ENCODE peak calls at places on chromosomes 5 and 9, in eight cellular contexts. One of them, this sample, is unnamed.

GRCh38 chr9:75369989-75370388 is 281.7 kb downstream of the OSTF1 start:
- DNase-seq in mammary epithelial cell: no peak
- DNase-seq in lower lobe of right lung: no peak
- DNase-seq in esophagus squamous epithelium: no peak
- DNase-seq in cardiac muscle cell: peak; percentile 0
- DNase-seq in A549: no peak
- DNase-seq in fibroblast of lung: no peak
- DNase-seq in upper lobe of left lung: no peak
- DNase-seq in this sample: peak; percentile 24

GRCh38 chr5:179478624-179479023 is 71.7 kb upstream of the RUFY1 start:
- DNase-seq in esophagus squamous epithelium: no peak
- DNase-seq in lower lobe of right lung: no peak
- DNase-seq in A549: no peak
- DNase-seq in cardiac muscle cell: no peak
- DNase-seq in upper lobe of left lung: no peak
- DNase-seq in fibroblast of lung: no peak
- DNase-seq in mammary epithelial cell: no peak
- DNase-seq in this sample: no peak

GRCh38 chr5:81838307-81838906 is 87.5 kb upstream of the SSBP2 start:
- DNase-seq in lower lobe of right lung: no peak
- DNase-seq in upper lobe of left lung: no peak
- DNase-seq in esophagus squamous epithelium: no peak
- DNase-seq in fibroblast of lung: peak; percentile 56
- DNase-seq in mammary epithelial cell: no peak
- DNase-seq in cardiac muscle cell: peak; percentile 37
- DNase-seq in A549: no peak
- DNase-seq in this sample: peak; percentile 61

GRCh38 chr5:91328743-91329142 is 54.4 kb downstream of the ARRDC3 start:
- DNase-seq in mammary epithelial cell: no peak
- DNase-seq in cardiac muscle cell: no peak
- DNase-seq in A549: no peak
- DNase-seq in fibroblast of lung: peak; percentile 50
- DNase-seq in lower lobe of right lung: no peak
- DNase-seq in esophagus squamous epithelium: no peak
- DNase-seq in upper lobe of left lung: no peak
- DNase-seq in this sample: no peak

GRCh38 chr5:34691326-34691725 is 35.2 kb downstream of the RAI14 start:
- DNase-seq in cardiac muscle cell: no peak
- DNase-seq in upper lobe of left lung: no peak
- DNase-seq in fibroblast of lung: no peak
- DNase-seq in A549: no peak
- DNase-seq in lower lobe of right lung: no peak
- DNase-seq in esophagus squamous epithelium: no peak
- DNase-seq in mammary epithelial cell: no peak
- DNase-seq in this sample: no peak

GRCh38 chr9:97930972-97931371 is 7.0 kb downstream of the HEMGN start:
- DNase-seq in mammary epithelial cell: no peak
- DNase-seq in cardiac muscle cell: no peak
- DNase-seq in A549: no peak
- DNase-seq in lower lobe of right lung: no peak
- DNase-seq in esophagus squamous epithelium: no peak
- DNase-seq in upper lobe of left lung: no peak
- DNase-seq in fibroblast of lung: no peak
- DNase-seq in this sample: no peak

GRCh38 chr5:98767563-98767962 is 5.9 kb upstream of the RGMB start:
- DNase-seq in cardiac muscle cell: no peak
- DNase-seq in A549: no peak
- DNase-seq in mammary epithelial cell: no peak
- DNase-seq in lower lobe of right lung: no peak
- DNase-seq in fibroblast of lung: no peak
- DNase-seq in upper lobe of left lung: no peak
- DNase-seq in esophagus squamous epithelium: no peak
- DNase-seq in this sample: no peak

GRCh38 chr5:13325765-13326164 is 618.7 kb downstream of the DNAH5 start:
- DNase-seq in upper lobe of left lung: no peak
- DNase-seq in mammary epithelial cell: peak; percentile 23
- DNase-seq in esophagus squamous epithelium: no peak
- DNase-seq in lower lobe of right lung: no peak
- DNase-seq in fibroblast of lung: no peak
- DNase-seq in cardiac muscle cell: no peak
- DNase-seq in A549: no peak
- DNase-seq in this sample: no peak

GRCh38 chr5:146111409-146111808 is 6.0 kb upstream of the PLAC8L1 start:
- DNase-seq in A549: no peak
- DNase-seq in fibroblast of lung: no peak
- DNase-seq in cardiac muscle cell: peak; percentile 34
- DNase-seq in lower lobe of right lung: no peak
- DNase-seq in esophagus squamous epithelium: no peak
- DNase-seq in upper lobe of left lung: no peak
- DNase-seq in mammary epithelial cell: no peak
- DNase-seq in this sample: no peak

GRCh38 chr9:14452539-14452938 is 138.6 kb upstream of the NFIB start:
- DNase-seq in esophagus squamous epithelium: no peak
- DNase-seq in A549: no peak
- DNase-seq in cardiac muscle cell: no peak
- DNase-seq in upper lobe of left lung: no peak
- DNase-seq in mammary epithelial cell: peak; percentile 16
- DNase-seq in lower lobe of right lung: no peak
- DNase-seq in fibroblast of lung: no peak
- DNase-seq in this sample: no peak

GRCh38 chr5:88948746-88949600 is 66.0 kb upstream of the MEF2C start:
- DNase-seq in mammary epithelial cell: no peak
- DNase-seq in lower lobe of right lung: no peak
- DNase-seq in cardiac muscle cell: no peak
- DNase-seq in fibroblast of lung: no peak
- DNase-seq in esophagus squamous epithelium: no peak
- DNase-seq in A549: no peak
- DNase-seq in upper lobe of left lung: no peak
- DNase-seq in this sample: no peak

GRCh38 chr9:124723352-124723751 is 47.8 kb downstream of the NR6A1 start:
- DNase-seq in cardiac muscle cell: no peak
- DNase-seq in upper lobe of left lung: no peak
- DNase-seq in fibroblast of lung: no peak
- DNase-seq in lower lobe of right lung: no peak
- DNase-seq in A549: no peak
- DNase-seq in mammary epithelial cell: no peak
- DNase-seq in esophagus squamous epithelium: no peak
- DNase-seq in this sample: no peak

GRCh38 chr9:112334319-112334828 is 955 bp upstream of the PTBP3 start:
- DNase-seq in mammary epithelial cell: peak; percentile 58
- DNase-seq in esophagus squamous epithelium: no peak
- DNase-seq in A549: no peak
- DNase-seq in upper lobe of left lung: no peak
- DNase-seq in lower lobe of right lung: no peak
- DNase-seq in fibroblast of lung: peak; percentile 47
- DNase-seq in cardiac muscle cell: no peak
- DNase-seq in this sample: peak; percentile 59

GRCh38 chr9:70438341-70438924 is 24.0 kb upstream of the KLF9 start:
- DNase-seq in upper lobe of left lung: no peak
- DNase-seq in esophagus squamous epithelium: no peak
- DNase-seq in mammary epithelial cell: peak; percentile 63
- DNase-seq in fibroblast of lung: peak; percentile 95
- DNase-seq in A549: peak; percentile 32
- DNase-seq in lower lobe of right lung: peak; percentile 62
- DNase-seq in cardiac muscle cell: no peak
- DNase-seq in this sample: peak; percentile 44

GRCh38 chr5:60699549-60700346 is at the start of gene DEPDC1B:
- DNase-seq in fibroblast of lung: peak; percentile 88
- DNase-seq in A549: peak; percentile 79
- DNase-seq in esophagus squamous epithelium: peak; percentile 11
- DNase-seq in cardiac muscle cell: peak; percentile 92
- DNase-seq in lower lobe of right lung: peak; percentile 88
- DNase-seq in mammary epithelial cell: peak; percentile 91
- DNase-seq in upper lobe of left lung: peak; percentile 99
- DNase-seq in this sample: peak; percentile 92

GRCh38 chr5:40030661-40031060 is 605.9 kb upstream of the DAB2 start:
- DNase-seq in cardiac muscle cell: no peak
- DNase-seq in fibroblast of lung: no peak
- DNase-seq in mammary epithelial cell: no peak
- DNase-seq in A549: no peak
- DNase-seq in upper lobe of left lung: no peak
- DNase-seq in esophagus squamous epithelium: no peak
- DNase-seq in lower lobe of right lung: no peak
- DNase-seq in this sample: no peak

GRCh38 chr5:110853267-110853666 is 114.5 kb downstream of the SLC25A46 start:
- DNase-seq in mammary epithelial cell: peak; percentile 66
- DNase-seq in esophagus squamous epithelium: no peak
- DNase-seq in cardiac muscle cell: no peak
- DNase-seq in upper lobe of left lung: no peak
- DNase-seq in A549: no peak
- DNase-seq in fibroblast of lung: peak; percentile 31
- DNase-seq in lower lobe of right lung: no peak
- DNase-seq in this sample: no peak

GRCh38 chr9:137268538-137269201 is 8.9 kb upstream of the TOR4A start:
- DNase-seq in lower lobe of right lung: no peak
- DNase-seq in esophagus squamous epithelium: no peak
- DNase-seq in fibroblast of lung: no peak
- DNase-seq in cardiac muscle cell: no peak
- DNase-seq in upper lobe of left lung: no peak
- DNase-seq in A549: no peak
- DNase-seq in mammary epithelial cell: no peak
- DNase-seq in this sample: no peak

GRCh38 chr9:137295313-137296213 is 6.5 kb downstream of the NRARP start:
- DNase-seq in esophagus squamous epithelium: no peak
- DNase-seq in fibroblast of lung: no peak
- DNase-seq in upper lobe of left lung: peak; percentile 93
- DNase-seq in mammary epithelial cell: no peak
- DNase-seq in cardiac muscle cell: peak; percentile 64
- DNase-seq in lower lobe of right lung: no peak
- DNase-seq in A549: peak; percentile 84
- DNase-seq in this sample: no peak

GRCh38 chr5:155103164-155103563 is 89.6 kb downstream of the KIF4B start:
- DNase-seq in upper lobe of left lung: no peak
- DNase-seq in lower lobe of right lung: no peak
- DNase-seq in fibroblast of lung: no peak
- DNase-seq in mammary epithelial cell: peak; percentile 20
- DNase-seq in esophagus squamous epithelium: no peak
- DNase-seq in A549: no peak
- DNase-seq in cardiac muscle cell: no peak
- DNase-seq in this sample: no peak

GRCh38 chr9:94212531-94212930 is 46.6 kb upstream of the ZNF169 start:
- DNase-seq in cardiac muscle cell: no peak
- DNase-seq in fibroblast of lung: no peak
- DNase-seq in A549: no peak
- DNase-seq in esophagus squamous epithelium: no peak
- DNase-seq in mammary epithelial cell: no peak
- DNase-seq in lower lobe of right lung: no peak
- DNase-seq in upper lobe of left lung: no peak
- DNase-seq in this sample: no peak

GRCh38 chr9:121399883-121400607 is 30.0 kb upstream of the STOM start:
- DNase-seq in A549: peak; percentile 40
- DNase-seq in fibroblast of lung: peak; percentile 85
- DNase-seq in cardiac muscle cell: peak; percentile 75
- DNase-seq in esophagus squamous epithelium: no peak
- DNase-seq in lower lobe of right lung: no peak
- DNase-seq in mammary epithelial cell: peak; percentile 69
- DNase-seq in upper lobe of left lung: no peak
- DNase-seq in this sample: no peak

GRCh38 chr5:169889572-169889971 is 90.7 kb downstream of the INSYN2B start:
- DNase-seq in fibroblast of lung: no peak
- DNase-seq in cardiac muscle cell: no peak
- DNase-seq in upper lobe of left lung: no peak
- DNase-seq in esophagus squamous epithelium: no peak
- DNase-seq in mammary epithelial cell: no peak
- DNase-seq in lower lobe of right lung: no peak
- DNase-seq in A549: no peak
- DNase-seq in this sample: no peak

GRCh38 chr5:169893586-169893985 is 86.7 kb downstream of the INSYN2B start:
- DNase-seq in lower lobe of right lung: no peak
- DNase-seq in esophagus squamous epithelium: no peak
- DNase-seq in A549: no peak
- DNase-seq in cardiac muscle cell: no peak
- DNase-seq in mammary epithelial cell: no peak
- DNase-seq in upper lobe of left lung: no peak
- DNase-seq in fibroblast of lung: no peak
- DNase-seq in this sample: no peak

GRCh38 chr5:169895876-169896275 is 84.4 kb downstream of the INSYN2B start:
- DNase-seq in upper lobe of left lung: no peak
- DNase-seq in fibroblast of lung: peak; percentile 73
- DNase-seq in A549: no peak
- DNase-seq in lower lobe of right lung: no peak
- DNase-seq in mammary epithelial cell: no peak
- DNase-seq in esophagus squamous epithelium: no peak
- DNase-seq in cardiac muscle cell: no peak
- DNase-seq in this sample: no peak

DNA sequence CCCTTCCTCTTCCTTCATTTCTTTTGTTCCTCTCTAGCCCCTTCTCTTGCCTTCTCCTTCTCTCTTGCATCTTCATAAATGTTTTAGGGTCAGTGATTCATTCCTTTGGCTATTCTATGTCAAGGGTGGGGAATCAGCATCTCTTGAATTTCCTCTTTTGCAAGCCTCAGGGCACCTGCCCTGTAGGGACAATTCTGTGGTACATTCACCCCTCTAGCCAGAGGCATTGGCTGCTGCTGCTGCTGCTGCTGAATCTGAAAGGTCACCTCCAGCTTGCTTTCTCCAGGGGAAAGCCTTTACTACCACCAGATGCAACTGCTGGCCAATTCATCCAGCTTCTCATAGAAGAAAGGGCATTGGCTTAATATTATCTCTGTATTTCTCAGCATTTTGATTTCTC is 87.3 kb downstream of the INSYN2B start:
- DNase-seq in fibroblast of lung: no peak
- DNase-seq in cardiac muscle cell: no peak
- DNase-seq in A549: no peak
- DNase-seq in esophagus squamous epithelium: no peak
- DNase-seq in mammary epithelial cell: no peak
- DNase-seq in lower lobe of right lung: no peak
- DNase-seq in upper lobe of left lung: no peak
- DNase-seq in this sample: no peak
- H3K4me3 ChIP-seq in fibroblast of lung: no peak overlapping the region
- H3K4me3 ChIP-seq in cardiac muscle cell: no peak overlapping the region
- H3K4me3 ChIP-seq in A549: no peak overlapping the region
- H3K4me3 ChIP-seq in esophagus squamous epithelium: no peak overlapping the region
- H3K4me3 ChIP-seq in mammary epithelial cell: no peak overlapping the region
- H3K4me3 ChIP-seq in lower lobe of right lung: no peak overlapping the region
- H3K4me3 ChIP-seq in upper lobe of left lung: no peak overlapping the region
- H3K4me3 ChIP-seq in this sample: no peak overlapping the region

GRCh38 chr9:113573959-113574352 is 110.4 kb downstream of the RGS3 start:
- DNase-seq in cardiac muscle cell: no peak
- DNase-seq in upper lobe of left lung: no peak
- DNase-seq in A549: no peak
- DNase-seq in mammary epithelial cell: no peak
- DNase-seq in lower lobe of right lung: no peak
- DNase-seq in esophagus squamous epithelium: no peak
- DNase-seq in fibroblast of lung: no peak
- DNase-seq in this sample: no peak
- H3K4me1 ChIP-seq in cardiac muscle cell: peaks cover 10% of the 10 kb centered on the region
- H3K4me1 ChIP-seq in upper lobe of left lung: peaks cover 49% of the 10 kb centered on the region
- H3K4me1 ChIP-seq in A549: peaks cover 38% of the 10 kb centered on the region
- H3K4me1 ChIP-seq in mammary epithelial cell: peaks cover 78% of the 10 kb centered on the region
- H3K4me1 ChIP-seq in lower lobe of right lung: peaks cover 42% of the 10 kb centered on the region
- H3K4me1 ChIP-seq in esophagus squamous epithelium: peaks cover 46% of the 10 kb centered on the region
- H3K4me1 ChIP-seq in fibroblast of lung: peaks cover 20% of the 10 kb centered on the region
- H3K4me1 ChIP-seq in this sample: peaks cover 37% of the 10 kb centered on the region

GRCh38 chr9:100098887-100099721 is at the start of the genes ERP44 and INVS:
- DNase-seq in lower lobe of right lung: peak; percentile 99
- DNase-seq in cardiac muscle cell: peak; percentile 100
- DNase-seq in A549: peak; percentile 96
- DNase-seq in upper lobe of left lung: peak; percentile 92
- DNase-seq in fibroblast of lung: peak; percentile 99
- DNase-seq in mammary epithelial cell: peak; percentile 99
- DNase-seq in esophagus squamous epithelium: peak; percentile 98
- DNase-seq in this sample: peak; percentile 100
- TF ChIP-seq CTCF in lower lobe of right lung: no peak
- TF ChIP-seq CTCF in cardiac muscle cell: no peak
- TF ChIP-seq CTCF in A549: no peak
- TF ChIP-seq CTCF in upper lobe of left lung: no peak
- TF ChIP-seq CTCF in fibroblast of lung: no peak
- TF ChIP-seq CTCF in mammary epithelial cell: no peak
- TF ChIP-seq CTCF in esophagus squamous epithelium: no peak
- TF ChIP-seq CTCF in this sample: no peak

GRCh38 chr5:6733411-6734242 is 20.4 kb downstream of the TENT4A start:
- DNase-seq in cardiac muscle cell: no peak
- DNase-seq in mammary epithelial cell: no peak
- DNase-seq in A549: no peak
- DNase-seq in fibroblast of lung: peak; percentile 38
- DNase-seq in upper lobe of left lung: peak; percentile 59
- DNase-seq in lower lobe of right lung: no peak
- DNase-seq in esophagus squamous epithelium: no peak
- DNase-seq in this sample: no peak
- H3K4me3 ChIP-seq in cardiac muscle cell: no peak overlapping the region
- H3K4me3 ChIP-seq in mammary epithelial cell: no peak overlapping the region
- H3K4me3 ChIP-seq in A549: no peak overlapping the region
- H3K4me3 ChIP-seq in fibroblast of lung: no peak overlapping the region
- H3K4me3 ChIP-seq in upper lobe of left lung: no peak overlapping the region
- H3K4me3 ChIP-seq in lower lobe of right lung: no peak overlapping the region
- H3K4me3 ChIP-seq in esophagus squamous epithelium: no peak overlapping the region
- H3K4me3 ChIP-seq in this sample: no peak overlapping the region

This sample was measured in testis.